ENCODE peak calls at places on chromosome 7, in eight cellular contexts. One of them, this sample, is unnamed.

GRCh38 chr7:116543664-116544063 is 18.8 kb downstream of the CAV1 start:
- DNase-seq in EL: peak
- DNase-seq in NCI-H226: no peak
- DNase-seq in stimulated activated CD8-positive, alpha-beta memory T cell treated with anti-CD3 and anti-CD28 coated beads, Interleukin-12 subunit alpha, Interleukin-12 subunit beta, amount 100 ng/mL, for 4 hours: no peak
- DNase-seq in upper lobe of right lung: no peak
- DNase-seq in effector CD4-positive, alpha-beta T cell: no peak
- DNase-seq in NCI-H1092: no peak
- DNase-seq in NCI-H1694: no peak
- DNase-seq in this sample: no peak

GRCh38 chr7:140924019-140924820 is 509 bp downstream of the BRAF start:
- DNase-seq in EL: peak
- DNase-seq in NCI-H226: peak
- DNase-seq in stimulated activated CD8-positive, alpha-beta memory T cell treated with anti-CD3 and anti-CD28 coated beads, Interleukin-12 subunit alpha, Interleukin-12 subunit beta, amount 100 ng/mL, for 4 hours: peak
- DNase-seq in upper lobe of right lung: peak
- DNase-seq in effector CD4-positive, alpha-beta T cell: peak
- DNase-seq in NCI-H1092: peak
- DNase-seq in NCI-H1694: peak
- DNase-seq in this sample: peak

GRCh38 chr7:103944230-103944900 is 45.1 kb downstream of the RELN start:
- DNase-seq in EL: no peak
- DNase-seq in NCI-H226: no peak
- DNase-seq in stimulated activated CD8-positive, alpha-beta memory T cell treated with anti-CD3 and anti-CD28 coated beads, Interleukin-12 subunit alpha, Interleukin-12 subunit beta, amount 100 ng/mL, for 4 hours: no peak
- DNase-seq in upper lobe of right lung: no peak
- DNase-seq in effector CD4-positive, alpha-beta T cell: no peak
- DNase-seq in NCI-H1092: no peak
- DNase-seq in NCI-H1694: no peak
- DNase-seq in this sample: no peak

GRCh38 chr7:1785839-1786238 is 115.8 kb downstream of the ELFN1 start:
- DNase-seq in EL: no peak
- DNase-seq in NCI-H226: no peak
- DNase-seq in stimulated activated CD8-positive, alpha-beta memory T cell treated with anti-CD3 and anti-CD28 coated beads, Interleukin-12 subunit alpha, Interleukin-12 subunit beta, amount 100 ng/mL, for 4 hours: no peak
- DNase-seq in upper lobe of right lung: no peak
- DNase-seq in effector CD4-positive, alpha-beta T cell: no peak
- DNase-seq in NCI-H1092: no peak
- DNase-seq in NCI-H1694: no peak
- DNase-seq in this sample: no peak

GRCh38 chr7:8605227-8605626 is 171.8 kb downstream of the NXPH1 start:
- DNase-seq in EL: no peak
- DNase-seq in NCI-H226: no peak
- DNase-seq in stimulated activated CD8-positive, alpha-beta memory T cell treated with anti-CD3 and anti-CD28 coated beads, Interleukin-12 subunit alpha, Interleukin-12 subunit beta, amount 100 ng/mL, for 4 hours: no peak
- DNase-seq in upper lobe of right lung: no peak
- DNase-seq in effector CD4-positive, alpha-beta T cell: no peak
- DNase-seq in NCI-H1092: no peak
- DNase-seq in NCI-H1694: peak
- DNase-seq in this sample: no peak

GRCh38 chr7:7565746-7566650 is 686 bp upstream of the MIOS start:
- DNase-seq in EL: no peak
- DNase-seq in NCI-H226: peak
- DNase-seq in stimulated activated CD8-positive, alpha-beta memory T cell treated with anti-CD3 and anti-CD28 coated beads, Interleukin-12 subunit alpha, Interleukin-12 subunit beta, amount 100 ng/mL, for 4 hours: no peak
- DNase-seq in upper lobe of right lung: no peak
- DNase-seq in effector CD4-positive, alpha-beta T cell: no peak
- DNase-seq in NCI-H1092: no peak
- DNase-seq in NCI-H1694: no peak
- DNase-seq in this sample: no peak

GRCh38 chr7:36661135-36661840 is 63.0 kb downstream of the AOAH start:
- DNase-seq in EL: peak
- DNase-seq in NCI-H226: peak
- DNase-seq in stimulated activated CD8-positive, alpha-beta memory T cell treated with anti-CD3 and anti-CD28 coated beads, Interleukin-12 subunit alpha, Interleukin-12 subunit beta, amount 100 ng/mL, for 4 hours: no peak
- DNase-seq in upper lobe of right lung: no peak
- DNase-seq in effector CD4-positive, alpha-beta T cell: no peak
- DNase-seq in NCI-H1092: no peak
- DNase-seq in NCI-H1694: no peak
- DNase-seq in this sample: no peak

GRCh38 chr7:30468791-30469190 is 9.8 kb downstream of the NOD1 start:
- DNase-seq in EL: no peak
- DNase-seq in NCI-H226: no peak
- DNase-seq in stimulated activated CD8-positive, alpha-beta memory T cell treated with anti-CD3 and anti-CD28 coated beads, Interleukin-12 subunit alpha, Interleukin-12 subunit beta, amount 100 ng/mL, for 4 hours: no peak
- DNase-seq in upper lobe of right lung: no peak
- DNase-seq in effector CD4-positive, alpha-beta T cell: no peak
- DNase-seq in NCI-H1092: no peak
- DNase-seq in NCI-H1694: no peak
- DNase-seq in this sample: no peak

GRCh38 chr7:29606287-29606721 is 42.7 kb downstream of the PRR15 start:
- DNase-seq in EL: peak
- DNase-seq in NCI-H226: peak
- DNase-seq in stimulated activated CD8-positive, alpha-beta memory T cell treated with anti-CD3 and anti-CD28 coated beads, Interleukin-12 subunit alpha, Interleukin-12 subunit beta, amount 100 ng/mL, for 4 hours: no peak
- DNase-seq in upper lobe of right lung: no peak
- DNase-seq in effector CD4-positive, alpha-beta T cell: no peak
- DNase-seq in NCI-H1092: no peak
- DNase-seq in NCI-H1694: no peak
- DNase-seq in this sample: no peak

GRCh38 chr7:30845426-30846135 is 66.1 kb upstream of the AQP1 start:
- DNase-seq in EL: peak
- DNase-seq in NCI-H226: peak
- DNase-seq in stimulated activated CD8-positive, alpha-beta memory T cell treated with anti-CD3 and anti-CD28 coated beads, Interleukin-12 subunit alpha, Interleukin-12 subunit beta, amount 100 ng/mL, for 4 hours: no peak
- DNase-seq in upper lobe of right lung: peak
- DNase-seq in effector CD4-positive, alpha-beta T cell: no peak
- DNase-seq in NCI-H1092: no peak
- DNase-seq in NCI-H1694: no peak
- DNase-seq in this sample: no peak

GRCh38 chr7:139680676-139681462 is 96.9 kb downstream of the HIPK2 start:
- DNase-seq in EL: peak
- DNase-seq in NCI-H226: peak
- DNase-seq in stimulated activated CD8-positive, alpha-beta memory T cell treated with anti-CD3 and anti-CD28 coated beads, Interleukin-12 subunit alpha, Interleukin-12 subunit beta, amount 100 ng/mL, for 4 hours: peak
- DNase-seq in upper lobe of right lung: no peak
- DNase-seq in effector CD4-positive, alpha-beta T cell: peak
- DNase-seq in NCI-H1092: no peak
- DNase-seq in NCI-H1694: no peak
- DNase-seq in this sample: peak

GRCh38 chr7:83015921-83016320 is 146.8 kb downstream of the PCLO start:
- DNase-seq in EL: no peak
- DNase-seq in NCI-H226: no peak
- DNase-seq in stimulated activated CD8-positive, alpha-beta memory T cell treated with anti-CD3 and anti-CD28 coated beads, Interleukin-12 subunit alpha, Interleukin-12 subunit beta, amount 100 ng/mL, for 4 hours: no peak
- DNase-seq in upper lobe of right lung: no peak
- DNase-seq in effector CD4-positive, alpha-beta T cell: no peak
- DNase-seq in NCI-H1092: no peak
- DNase-seq in NCI-H1694: peak
- DNase-seq in this sample: no peak

GRCh38 chr7:141731476-141732149 is 6.5 kb upstream of the SSBP1 start:
- DNase-seq in EL: peak
- DNase-seq in NCI-H226: no peak
- DNase-seq in stimulated activated CD8-positive, alpha-beta memory T cell treated with anti-CD3 and anti-CD28 coated beads, Interleukin-12 subunit alpha, Interleukin-12 subunit beta, amount 100 ng/mL, for 4 hours: no peak
- DNase-seq in upper lobe of right lung: no peak
- DNase-seq in effector CD4-positive, alpha-beta T cell: no peak
- DNase-seq in NCI-H1092: no peak
- DNase-seq in NCI-H1694: no peak
- DNase-seq in this sample: no peak

GRCh38 chr7:105877736-105878135 is 1.3 kb upstream of the ATXN7L1 start:
- DNase-seq in EL: no peak
- DNase-seq in NCI-H226: no peak
- DNase-seq in stimulated activated CD8-positive, alpha-beta memory T cell treated with anti-CD3 and anti-CD28 coated beads, Interleukin-12 subunit alpha, Interleukin-12 subunit beta, amount 100 ng/mL, for 4 hours: no peak
- DNase-seq in upper lobe of right lung: no peak
- DNase-seq in effector CD4-positive, alpha-beta T cell: no peak
- DNase-seq in NCI-H1092: no peak
- DNase-seq in NCI-H1694: peak
- DNase-seq in this sample: no peak

GRCh38 chr7:43104874-43105520 is 7.5 kb upstream of the HECW1 start:
- DNase-seq in EL: peak
- DNase-seq in NCI-H226: no peak
- DNase-seq in stimulated activated CD8-positive, alpha-beta memory T cell treated with anti-CD3 and anti-CD28 coated beads, Interleukin-12 subunit alpha, Interleukin-12 subunit beta, amount 100 ng/mL, for 4 hours: no peak
- DNase-seq in upper lobe of right lung: no peak
- DNase-seq in effector CD4-positive, alpha-beta T cell: no peak
- DNase-seq in NCI-H1092: no peak
- DNase-seq in NCI-H1694: no peak
- DNase-seq in this sample: no peak

GRCh38 chr7:64874114-64874513 is 29.0 kb upstream of the ZNF273 start:
- DNase-seq in EL: no peak
- DNase-seq in NCI-H226: peak
- DNase-seq in stimulated activated CD8-positive, alpha-beta memory T cell treated with anti-CD3 and anti-CD28 coated beads, Interleukin-12 subunit alpha, Interleukin-12 subunit beta, amount 100 ng/mL, for 4 hours: no peak
- DNase-seq in upper lobe of right lung: no peak
- DNase-seq in effector CD4-positive, alpha-beta T cell: no peak
- DNase-seq in NCI-H1092: no peak
- DNase-seq in NCI-H1694: no peak
- DNase-seq in this sample: no peak

GRCh38 chr7:83629117-83629880 is 19.6 kb downstream of the SEMA3E start:
- DNase-seq in EL: no peak
- DNase-seq in NCI-H226: no peak
- DNase-seq in stimulated activated CD8-positive, alpha-beta memory T cell treated with anti-CD3 and anti-CD28 coated beads, Interleukin-12 subunit alpha, Interleukin-12 subunit beta, amount 100 ng/mL, for 4 hours: no peak
- DNase-seq in upper lobe of right lung: no peak
- DNase-seq in effector CD4-positive, alpha-beta T cell: no peak
- DNase-seq in NCI-H1092: no peak
- DNase-seq in NCI-H1694: no peak
- DNase-seq in this sample: no peak

GRCh38 chr7:541661-542060 is 22.0 kb upstream of the PDGFA start:
- DNase-seq in EL: no peak
- DNase-seq in NCI-H226: no peak
- DNase-seq in stimulated activated CD8-positive, alpha-beta memory T cell treated with anti-CD3 and anti-CD28 coated beads, Interleukin-12 subunit alpha, Interleukin-12 subunit beta, amount 100 ng/mL, for 4 hours: no peak
- DNase-seq in upper lobe of right lung: no peak
- DNase-seq in effector CD4-positive, alpha-beta T cell: no peak
- DNase-seq in NCI-H1092: no peak
- DNase-seq in NCI-H1694: no peak
- DNase-seq in this sample: no peak

GRCh38 chr7:131557521-131558385 is 1.3 kb upstream of the PODXL start:
- DNase-seq in EL: no peak
- DNase-seq in NCI-H226: no peak
- DNase-seq in stimulated activated CD8-positive, alpha-beta memory T cell treated with anti-CD3 and anti-CD28 coated beads, Interleukin-12 subunit alpha, Interleukin-12 subunit beta, amount 100 ng/mL, for 4 hours: no peak
- DNase-seq in upper lobe of right lung: no peak
- DNase-seq in effector CD4-positive, alpha-beta T cell: no peak
- DNase-seq in NCI-H1092: no peak
- DNase-seq in NCI-H1694: no peak
- DNase-seq in this sample: no peak

GRCh38 chr7:98754041-98754479 is 115.8 kb downstream of the TMEM130 start:
- DNase-seq in EL: no peak
- DNase-seq in NCI-H226: no peak
- DNase-seq in stimulated activated CD8-positive, alpha-beta memory T cell treated with anti-CD3 and anti-CD28 coated beads, Interleukin-12 subunit alpha, Interleukin-12 subunit beta, amount 100 ng/mL, for 4 hours: no peak
- DNase-seq in upper lobe of right lung: no peak
- DNase-seq in effector CD4-positive, alpha-beta T cell: no peak
- DNase-seq in NCI-H1092: peak
- DNase-seq in NCI-H1694: peak
- DNase-seq in this sample: no peak

GRCh38 chr7:99008921-99009530 is 130.7 kb downstream of the TRRAP start:
- DNase-seq in EL: no peak
- DNase-seq in NCI-H226: no peak
- DNase-seq in stimulated activated CD8-positive, alpha-beta memory T cell treated with anti-CD3 and anti-CD28 coated beads, Interleukin-12 subunit alpha, Interleukin-12 subunit beta, amount 100 ng/mL, for 4 hours: no peak
- DNase-seq in upper lobe of right lung: no peak
- DNase-seq in effector CD4-positive, alpha-beta T cell: no peak
- DNase-seq in NCI-H1092: no peak
- DNase-seq in NCI-H1694: no peak
- DNase-seq in this sample: no peak

GRCh38 chr7:155412416-155413253 is 45.3 kb upstream of the EN2 start:
- DNase-seq in EL: peak
- DNase-seq in NCI-H226: no peak
- DNase-seq in stimulated activated CD8-positive, alpha-beta memory T cell treated with anti-CD3 and anti-CD28 coated beads, Interleukin-12 subunit alpha, Interleukin-12 subunit beta, amount 100 ng/mL, for 4 hours: no peak
- DNase-seq in upper lobe of right lung: peak
- DNase-seq in effector CD4-positive, alpha-beta T cell: no peak
- DNase-seq in NCI-H1092: peak
- DNase-seq in NCI-H1694: peak
- DNase-seq in this sample: no peak

GRCh38 chr7:142891490-142892082 is 6.0 kb upstream of the TRPV6 start:
- DNase-seq in EL: no peak
- DNase-seq in NCI-H226: no peak
- DNase-seq in stimulated activated CD8-positive, alpha-beta memory T cell treated with anti-CD3 and anti-CD28 coated beads, Interleukin-12 subunit alpha, Interleukin-12 subunit beta, amount 100 ng/mL, for 4 hours: no peak
- DNase-seq in upper lobe of right lung: no peak
- DNase-seq in effector CD4-positive, alpha-beta T cell: no peak
- DNase-seq in NCI-H1092: no peak
- DNase-seq in NCI-H1694: no peak
- DNase-seq in this sample: no peak

GRCh38 chr7:25615005-25615404 is 386.7 kb upstream of the NPVF start:
- DNase-seq in EL: no peak
- DNase-seq in NCI-H226: no peak
- DNase-seq in stimulated activated CD8-positive, alpha-beta memory T cell treated with anti-CD3 and anti-CD28 coated beads, Interleukin-12 subunit alpha, Interleukin-12 subunit beta, amount 100 ng/mL, for 4 hours: no peak
- DNase-seq in upper lobe of right lung: no peak
- DNase-seq in effector CD4-positive, alpha-beta T cell: no peak
- DNase-seq in NCI-H1092: no peak
- DNase-seq in NCI-H1694: no peak
- DNase-seq in this sample: no peak

GRCh38 chr7:152354061-152354460 is 81.7 kb downstream of the KMT2C start:
- DNase-seq in EL: peak
- DNase-seq in NCI-H226: peak
- DNase-seq in stimulated activated CD8-positive, alpha-beta memory T cell treated with anti-CD3 and anti-CD28 coated beads, Interleukin-12 subunit alpha, Interleukin-12 subunit beta, amount 100 ng/mL, for 4 hours: no peak
- DNase-seq in upper lobe of right lung: no peak
- DNase-seq in effector CD4-positive, alpha-beta T cell: no peak
- DNase-seq in NCI-H1092: no peak
- DNase-seq in NCI-H1694: no peak
- DNase-seq in this sample: no peak

GRCh38 chr7:131655866-131656265 is 99.4 kb upstream of the PODXL start:
- DNase-seq in EL: no peak
- DNase-seq in NCI-H226: no peak
- DNase-seq in stimulated activated CD8-positive, alpha-beta memory T cell treated with anti-CD3 and anti-CD28 coated beads, Interleukin-12 subunit alpha, Interleukin-12 subunit beta, amount 100 ng/mL, for 4 hours: no peak
- DNase-seq in upper lobe of right lung: peak
- DNase-seq in effector CD4-positive, alpha-beta T cell: no peak
- DNase-seq in NCI-H1092: no peak
- DNase-seq in NCI-H1694: no peak
- DNase-seq in this sample: no peak